ENCODE peak calls at places on chromosomes 4 and X, in ten cellular contexts. M is HFF-Myc, J is cardiac muscle cell, U is neural crest cell, N is heart left ventricle, V is type B pancreatic cell, S is mesothelial cell of epicardium, Z is fibroblast of lung, I is GM12865, Y is endothelial cell. W is an unnamed sample.

GRCh38 chrX:23656684-23657083 is 10.6 kb upstream of the PRDX4 start:
- DNase-seq in M (no peak), I (no peak), V (no peak), Y (no peak), N (no peak), S (no peak), Z (peak), U (no peak), J (no peak), W (no peak)

GRCh38 chr4:141860974-141861373 is 224.6 kb downstream of the IL15 start:
- DNase-seq in I (peak), Y (no peak), N (no peak), J (no peak), M (no peak), Z (no peak), S (no peak), U (no peak), V (no peak), W (no peak)

GRCh38 chr4:145619639-145619996 is 433 bp downstream of the MMAA start:
- DNase-seq in J (peak), M (peak), Z (peak), S (no peak), U (no peak), V (no peak), N (peak), Y (peak), I (peak), W (peak)

GRCh38 chrX:108699368-108699767 is 37.0 kb downstream of the IRS4 start:
- DNase-seq in Y (no peak), J (peak), M (peak), N (no peak), S (no peak), U (no peak), Z (peak), I (peak), V (no peak), W (no peak)

GRCh38 chr4:150525321-150525868 is 56.6 kb upstream of the MAB21L2 start:
- DNase-seq in V (no peak), J (no peak), S (no peak), I (no peak), U (no peak), Z (no peak), Y (no peak), N (no peak), M (no peak), W (no peak)

GRCh38 chr4:177455591-177455990 is 13.4 kb upstream of the AGA start:
- DNase-seq in N (no peak), Z (peak), Y (no peak), S (no peak), U (no peak), V (no peak), I (no peak), J (peak), M (no peak), W (no peak)

GRCh38 chr4:41268721-41269517 is 12.2 kb downstream of the UCHL1 start:
- DNase-seq in M (no peak), I (no peak), Y (no peak), V (no peak), S (no peak), N (no peak), Z (no peak), J (no peak), U (no peak), W (no peak)

GRCh38 chrX:84362184-84362838 is 139.9 kb downstream of the HDX start:
- DNase-seq in S (no peak), V (no peak), M (no peak), U (no peak), Y (no peak), Z (peak), J (no peak), N (no peak), I (no peak), W (peak)

GRCh38 chr4:126268106-126268505 is 953.4 kb downstream of the FAT4 start:
- DNase-seq in V (no peak), J (no peak), I (no peak), U (no peak), M (no peak), Z (peak), S (no peak), N (no peak), Y (no peak), W (no peak)

GRCh38 chr4:38782452-38783108 is at the start of gene TLR10:
- DNase-seq in N (no peak), I (peak), M (peak), Y (peak), S (no peak), V (no peak), J (peak), Z (peak), U (peak), W (peak)

GRCh38 chr4:143700420-143701352 is at the start of gene FREM3:
- DNase-seq in I (peak), V (no peak), N (no peak), Y (peak), J (peak), U (peak), M (no peak), S (peak), Z (no peak), W (no peak)

GRCh38 chr4:8308144-8308543 is 38.6 kb downstream of the HTRA3 start:
- DNase-seq in S (peak), U (no peak), J (no peak), N (no peak), V (no peak), M (no peak), Z (no peak), Y (no peak), I (no peak), W (no peak)

GRCh38 chrX:71910526-71911022 is at the start of gene NHSL2:
- DNase-seq in U (peak), I (no peak), Z (no peak), N (peak), S (peak), M (no peak), J (peak), V (no peak), Y (peak), W (peak)

GRCh38 chr4:8156617-8157016 is 2.0 kb downstream of the ABLIM2 start:
- DNase-seq in S (no peak), I (no peak), N (no peak), Y (no peak), J (no peak), U (no peak), V (no peak), Z (no peak), M (no peak), W (no peak)

GRCh38 chr4:88791274-88791673 is 93.6 kb upstream of the NAP1L5 start:
- DNase-seq in J (no peak), S (no peak), V (no peak), Z (peak), M (no peak), I (peak), N (no peak), Y (no peak), U (no peak), W (no peak)

GRCh38 chrX:18873189-18873791 is 110.6 kb downstream of the PHKA2 start:
- DNase-seq in U (no peak), S (no peak), I (no peak), V (no peak), Z (peak), N (peak), Y (no peak), M (peak), J (no peak), W (no peak)

GRCh38 chrX:12308420-12308819 is 170.1 kb downstream of the FRMPD4 start:
- DNase-seq in Y (no peak), J (no peak), U (no peak), V (no peak), I (no peak), M (no peak), Z (no peak), N (no peak), S (no peak), W (no peak)

GRCh38 chr4:155161357-155161756 is 47.1 kb upstream of the NPY2R start:
- DNase-seq in U (no peak), Z (no peak), Y (no peak), M (no peak), I (no peak), S (no peak), J (no peak), N (no peak), V (no peak), W (peak)

GRCh38 chr4:111362891-111363290 is 740.0 kb upstream of the PITX2 start:
- DNase-seq in J (no peak), U (no peak), S (no peak), N (peak), Z (peak), I (no peak), Y (no peak), M (no peak), V (no peak), W (no peak)

GRCh38 chr4:2084316-2084715 is 25.2 kb downstream of the NAT8L start:
- DNase-seq in S (no peak), J (no peak), N (no peak), Y (no peak), M (no peak), Z (no peak), U (no peak), I (no peak), V (peak), W (peak)

GRCh38 chr4:181502611-181503010 is 740.6 kb upstream of the TENM3 start:
- DNase-seq in U (no peak), V (no peak), I (no peak), N (no peak), M (no peak), S (no peak), J (no peak), Y (no peak), Z (no peak), W (no peak)

GRCh38 chrX:31228415-31228832 is 156.6 kb upstream of the FTHL17 start:
- DNase-seq in S (no peak), M (peak), N (peak), U (no peak), Y (no peak), Z (peak), I (peak), V (no peak), J (no peak), W (peak)

GRCh38 chr4:185548587-185548986 is 13.3 kb upstream of the PDLIM3 start:
- DNase-seq in J (no peak), U (no peak), Z (no peak), Y (no peak), I (no peak), M (no peak), S (no peak), V (no peak), N (no peak), W (no peak)

GRCh38 chr4:27397886-27398285 is 537.2 kb downstream of the STIM2 start:
- DNase-seq in Y (no peak), N (no peak), U (no peak), M (peak), J (no peak), S (no peak), V (no peak), I (no peak), Z (peak), W (no peak)

GRCh38 chrX:16785247-16786138 is 773 bp upstream of the TXLNG start:
- DNase-seq in J (peak), U (no peak), Y (peak), M (no peak), V (no peak), Z (no peak), S (peak), I (no peak), N (peak), W (peak)

GRCh38 chr4:143358923-143359694 is 22.4 kb downstream of the GAB1 start:
- DNase-seq in Z (peak), Y (no peak), N (no peak), V (no peak), J (no peak), U (no peak), S (no peak), M (peak), I (peak), W (no peak)

GRCh38 chr4:135838889-135839288 is 1637.3 kb upstream of the PABPC4L start:
- DNase-seq in M (no peak), Z (peak), N (no peak), S (no peak), Y (no peak), I (no peak), U (no peak), J (no peak), V (no peak), W (no peak)

GRCh38 chrX:1535241-1536041 is 1.5 kb downstream of the P2RY8 start:
- DNase-seq in N (no peak), U (no peak), I (peak), M (no peak), V (peak), Z (no peak), S (no peak), J (no peak), Y (no peak), W (peak)

GRCh38 chrX:74492720-74493201 is 71.5 kb downstream of the SLC16A2 start:
- DNase-seq in M (no peak), V (no peak), Z (no peak), U (peak), N (no peak), J (peak), I (peak), S (no peak), Y (peak), W (no peak)
- TF ChIP-seq CTCF in M (peak), V (peak), Z (no peak), U (peak), N (peak), J (peak), I (peak), S (no peak), Y (no peak), W (no peak)

DNA sequence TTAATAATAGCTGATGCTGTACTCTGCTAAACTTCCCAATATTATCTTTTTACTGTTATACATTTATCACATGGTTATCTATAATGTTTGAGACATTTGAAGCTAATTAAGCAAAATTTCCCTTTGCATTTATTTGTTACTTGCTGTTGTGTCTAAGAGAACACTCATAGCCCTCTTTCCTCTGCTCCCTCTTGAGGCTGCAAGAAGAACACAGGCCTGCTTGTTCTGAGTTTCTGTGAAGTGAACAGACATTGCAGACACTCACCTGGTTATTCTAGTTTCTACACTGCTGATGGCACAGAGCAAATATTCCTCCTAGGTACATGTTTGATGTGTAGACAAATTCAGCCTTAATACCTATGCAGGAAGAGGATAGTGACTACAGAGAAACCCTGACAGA is 367.8 kb downstream of the GASK1B start:
- DNase-seq in J (peak), U (no peak), M (no peak), I (no peak), Y (no peak), S (no peak), V (no peak), Z (peak), N (no peak), W (peak)
- TF ChIP-seq CTCF in J (peak), U (peak), M (peak), I (no peak), Y (no peak), S (no peak), V (peak), Z (no peak), N (peak), W (no peak)

GRCh38 chr4:11218692-11219091 is 210.0 kb downstream of the HS3ST1 start:
- DNase-seq in J (no peak), U (no peak), Y (no peak), N (no peak), S (no peak), Z (no peak), I (no peak), V (no peak), M (no peak), W (no peak)
- TF ChIP-seq CTCF in J (peak), U (peak), Y (no peak), N (no peak), S (peak), Z (no peak), I (peak), V (peak), M (no peak), W (no peak)

DNA sequence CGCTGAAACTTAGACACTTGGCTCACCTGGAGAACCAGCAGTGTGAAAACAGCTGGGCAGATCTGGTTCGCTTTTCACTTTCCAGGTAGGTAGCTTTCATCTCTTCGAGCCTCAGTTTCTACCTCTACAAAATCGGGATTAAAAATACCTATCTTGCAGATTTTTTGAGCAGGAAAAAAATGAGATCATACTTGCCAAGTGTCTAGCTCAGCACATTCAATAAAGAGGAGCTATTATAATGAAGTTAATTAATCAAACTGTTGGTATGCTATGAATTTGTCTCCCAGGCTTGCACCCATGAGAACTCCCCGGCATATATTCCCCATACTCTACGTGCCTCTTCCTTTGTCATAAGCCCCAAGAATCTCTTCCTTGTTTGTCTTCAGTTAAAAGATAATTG is 158.6 kb upstream of the LDB2 start:
- DNase-seq in Y (no peak), S (no peak), M (no peak), J (no peak), Z (no peak), V (no peak), N (no peak), U (no peak), I (no peak), W (no peak)
- TF ChIP-seq CTCF in Y (no peak), S (no peak), M (no peak), J (no peak), Z (no peak), V (no peak), N (no peak), U (no peak), I (no peak), W (no peak)

W was measured in testis.